ENCODE peak calls at places on chromosomes 11 and 22, in nine cellular contexts. J is HTR-8/SVneo; S is activated gamma-delta T cell treated with anti-CD3 and anti-CD28 coated beads, Interleukin-2, amount 50 U/mL, for 16 hours; L is GM23338; V is PC-3; U is midbrain; O is GM20000; K is fibroblast of the aortic adventitia; E is stomach. F is an unnamed sample.

GRCh38 chr22:42425337-42425988 is 6.7 kb downstream of the NFAM1 start:
- DNase-seq in J (no peak), S (no peak), L (no peak), V (no peak), U (no peak), O (no peak), K (no peak), E (no peak), F (no peak)

GRCh38 chr11:63489879-63490278 is 1.1 kb downstream of the PLAAT5 start:
- DNase-seq in J (no peak), S (no peak), L (peak), V (peak), U (no peak), O (no peak), K (peak), E (no peak), F (no peak)

GRCh38 chr11:119416606-119417580 is 6.1 kb downstream of the THY1 start:
- DNase-seq in J (peak), S (no peak), L (peak), V (peak), U (no peak), O (no peak), K (peak), E (no peak), F (no peak)

GRCh38 chr11:106456651-106457050 is 379.2 kb downstream of the AASDHPPT start:
- DNase-seq in J (no peak), S (no peak), L (peak), V (peak), U (no peak), O (no peak), K (peak), E (no peak), F (no peak)

GRCh38 chr22:19576460-19577421 is 52.5 kb upstream of the CLDN5 start:
- DNase-seq in J (peak), S (peak), L (peak), V (peak), U (no peak), O (peak), K (peak), E (no peak), F (no peak)

GRCh38 chr11:82718307-82718706 is 15.4 kb downstream of the FAM181B start:
- DNase-seq in J (peak), S (no peak), L (peak), V (peak), U (peak), O (peak), K (peak), E (no peak), F (peak)

GRCh38 chr22:47166446-47167016 is 404.1 kb downstream of the TBC1D22A start:
- DNase-seq in J (no peak), S (no peak), L (no peak), V (no peak), U (no peak), O (no peak), K (no peak), E (no peak), F (peak)

GRCh38 chr11:90133560-90134145 is 810 bp upstream of the NAALAD2 start:
- DNase-seq in J (no peak), S (no peak), L (peak), V (no peak), U (no peak), O (no peak), K (no peak), E (no peak), F (no peak)

GRCh38 chr11:86574493-86575207 is 97.8 kb downstream of the ME3 start:
- DNase-seq in J (no peak), S (no peak), L (no peak), V (peak), U (no peak), O (no peak), K (no peak), E (no peak), F (peak)

GRCh38 chr11:25562417-25562816 is 769.5 kb upstream of the ANO3 start:
- DNase-seq in J (no peak), S (no peak), L (no peak), V (no peak), U (no peak), O (no peak), K (peak), E (no peak), F (no peak)

GRCh38 chr22:40607506-40607905 is 29.0 kb downstream of the MRTFA start:
- DNase-seq in J (no peak), S (no peak), L (peak), V (no peak), U (no peak), O (no peak), K (no peak), E (no peak), F (no peak)

GRCh38 chr11:43921561-43922294 is 20.7 kb upstream of the C11orf96 start:
- DNase-seq in J (no peak), S (no peak), L (no peak), V (no peak), U (no peak), O (no peak), K (no peak), E (no peak), F (no peak)

GRCh38 chr11:94519478-94520084 is 7.3 kb downstream of the C11orf97 start:
- DNase-seq in J (no peak), S (no peak), L (peak), V (peak), U (peak), O (peak), K (peak), E (no peak), F (peak)

GRCh38 chr22:20550057-20550817 is 42.8 kb downstream of the MED15 start:
- DNase-seq in J (no peak), S (no peak), L (no peak), V (no peak), U (no peak), O (no peak), K (no peak), E (no peak), F (no peak)

GRCh38 chr11:114082415-114082748 is 22.9 kb downstream of the ZBTB16 start:
- DNase-seq in J (no peak), S (no peak), L (no peak), V (no peak), U (no peak), O (no peak), K (no peak), E (no peak), F (no peak)

GRCh38 chr11:115158053-115158452 is 346.2 kb downstream of the CADM1 start:
- DNase-seq in J (no peak), S (no peak), L (no peak), V (no peak), U (no peak), O (no peak), K (no peak), E (no peak), F (no peak)

GRCh38 chr11:1778141-1778911 is 14.6 kb upstream of the CTSD start:
- DNase-seq in J (no peak), S (no peak), L (no peak), V (peak), U (no peak), O (no peak), K (no peak), E (no peak), F (no peak)

GRCh38 chr22:22198751-22199150 is 45.8 kb upstream of the VPREB1 start:
- DNase-seq in J (no peak), S (no peak), L (no peak), V (no peak), U (no peak), O (no peak), K (no peak), E (no peak), F (no peak)

GRCh38 chr11:56890584-56891305 is 98.0 kb upstream of the OR5AK2 start:
- DNase-seq in J (no peak), S (no peak), L (no peak), V (peak), U (no peak), O (no peak), K (no peak), E (no peak), F (no peak)

GRCh38 chr11:1946812-1947480 is at the start of gene MRPL23:
- DNase-seq in J (no peak), S (no peak), L (no peak), V (no peak), U (no peak), O (no peak), K (no peak), E (no peak), F (no peak)

GRCh38 chr11:86370922-86371614 is 3.6 kb upstream of the CCDC81 start:
- DNase-seq in J (no peak), S (no peak), L (peak), V (peak), U (no peak), O (no peak), K (peak), E (no peak), F (no peak)

GRCh38 chr11:103700605-103701004 is 335.8 kb upstream of the DDI1 start:
- DNase-seq in J (no peak), S (no peak), L (no peak), V (peak), U (no peak), O (no peak), K (peak), E (no peak), F (peak)

GRCh38 chr11:99020324-99021225 is at the start of gene CNTN5:
- DNase-seq in J (peak), S (no peak), L (peak), V (peak), U (peak), O (peak), K (no peak), E (no peak), F (no peak)